ENCODE peak calls at places on chromosomes 4 and X, in seven cellular contexts. A is HepG2, H is breast epithelium, X is transverse colon, J is spleen, Y is HL-60, Q is HCT116. Z is an unnamed sample.

GRCh38 chr4:44652002-44652401 is 577 bp upstream of the YIPF7 start:
- DNase-seq in X (no peak), A (no peak), Q (no peak), Y (no peak), H (no peak), J (no peak), Z (no peak)

GRCh38 chr4:157706134-157706533 is 466.7 kb downstream of the GASK1B start:
- DNase-seq in X (no peak), Y (no peak), Q (no peak), J (no peak), A (no peak), H (no peak), Z (no peak)

GRCh38 chrX:48648299-48648698 is 35.3 kb upstream of the WAS start:
- DNase-seq in J (peak), Y (peak), Q (no peak), A (peak), H (no peak), X (peak), Z (no peak)

GRCh38 chr4:156476359-156476758 is 495.2 kb downstream of the PDGFC start:
- DNase-seq in Q (peak), J (no peak), A (peak), Y (no peak), H (no peak), X (no peak), Z (no peak)

GRCh38 chrX:21666679-21667078 is 8.5 kb upstream of the KLHL34 start:
- DNase-seq in J (no peak), A (no peak), Q (no peak), H (no peak), Y (no peak), X (no peak), Z (no peak)

GRCh38 chr4:17605236-17605635 is 9.2 kb upstream of the MED28 start:
- DNase-seq in X (no peak), Y (no peak), H (no peak), A (no peak), J (no peak), Q (no peak), Z (no peak)

GRCh38 chrX:109886122-109886761 is 116.7 kb upstream of the TMEM164 start:
- DNase-seq in X (peak), J (no peak), H (no peak), Y (peak), A (peak), Q (peak), Z (no peak)

GRCh38 chrX:47217121-47217851 is 1.2 kb upstream of the CDK16 start:
- DNase-seq in A (peak), Y (no peak), H (peak), X (no peak), J (peak), Q (no peak), Z (no peak)

GRCh38 chr4:100796333-100796732 is 278.5 kb upstream of the EMCN start:
- DNase-seq in A (no peak), X (no peak), H (no peak), Q (no peak), Y (no peak), J (no peak), Z (no peak)

GRCh38 chrX:71911023-71911730 is 532 bp downstream of the NHSL2 start:
- DNase-seq in H (no peak), J (no peak), X (peak), A (no peak), Y (no peak), Q (no peak), Z (no peak)

GRCh38 chr4:138643827-138644226 is 371.8 kb upstream of the NOCT start:
- DNase-seq in J (no peak), Q (no peak), A (no peak), Y (no peak), H (no peak), X (no peak), Z (no peak)

GRCh38 chr4:17941731-17942130 is 79.8 kb downstream of the LCORL start:
- DNase-seq in Y (no peak), Q (no peak), J (no peak), H (no peak), A (no peak), X (no peak), Z (no peak)

GRCh38 chrX:567891-568290 is 62.7 kb upstream of the SHOX start:
- DNase-seq in H (no peak), Q (no peak), J (no peak), X (no peak), A (no peak), Y (no peak), Z (no peak)

GRCh38 chr4:41406051-41406516 is 131.9 kb upstream of the LIMCH1 start:
- DNase-seq in H (no peak), X (no peak), Y (no peak), A (no peak), Q (no peak), J (no peak), Z (no peak)

GRCh38 chrX:22527302-22527701 is 254.6 kb downstream of the CBLL2 start:
- DNase-seq in A (no peak), H (no peak), Y (no peak), Q (no peak), X (no peak), J (no peak), Z (no peak)

GRCh38 chr4:157221895-157222763 is 1.6 kb downstream of the GRIA2 start:
- DNase-seq in H (no peak), X (no peak), J (peak), Q (no peak), Y (no peak), A (no peak), Z (no peak)

GRCh38 chr4:38266616-38267015 is 306.4 kb downstream of the PTTG2 start:
- DNase-seq in Y (no peak), J (no peak), Q (peak), H (no peak), X (peak), A (peak), Z (no peak)

GRCh38 chr4:149961876-149962597 is 116.2 kb upstream of the DCLK2 start:
- DNase-seq in H (no peak), A (no peak), Y (no peak), J (no peak), X (no peak), Q (no peak), Z (no peak)

GRCh38 chr4:78774395-78774794 is 1.8 kb upstream of the BMP2K start:
- DNase-seq in X (no peak), J (no peak), A (no peak), H (no peak), Y (no peak), Q (no peak), Z (no peak)

DNA sequence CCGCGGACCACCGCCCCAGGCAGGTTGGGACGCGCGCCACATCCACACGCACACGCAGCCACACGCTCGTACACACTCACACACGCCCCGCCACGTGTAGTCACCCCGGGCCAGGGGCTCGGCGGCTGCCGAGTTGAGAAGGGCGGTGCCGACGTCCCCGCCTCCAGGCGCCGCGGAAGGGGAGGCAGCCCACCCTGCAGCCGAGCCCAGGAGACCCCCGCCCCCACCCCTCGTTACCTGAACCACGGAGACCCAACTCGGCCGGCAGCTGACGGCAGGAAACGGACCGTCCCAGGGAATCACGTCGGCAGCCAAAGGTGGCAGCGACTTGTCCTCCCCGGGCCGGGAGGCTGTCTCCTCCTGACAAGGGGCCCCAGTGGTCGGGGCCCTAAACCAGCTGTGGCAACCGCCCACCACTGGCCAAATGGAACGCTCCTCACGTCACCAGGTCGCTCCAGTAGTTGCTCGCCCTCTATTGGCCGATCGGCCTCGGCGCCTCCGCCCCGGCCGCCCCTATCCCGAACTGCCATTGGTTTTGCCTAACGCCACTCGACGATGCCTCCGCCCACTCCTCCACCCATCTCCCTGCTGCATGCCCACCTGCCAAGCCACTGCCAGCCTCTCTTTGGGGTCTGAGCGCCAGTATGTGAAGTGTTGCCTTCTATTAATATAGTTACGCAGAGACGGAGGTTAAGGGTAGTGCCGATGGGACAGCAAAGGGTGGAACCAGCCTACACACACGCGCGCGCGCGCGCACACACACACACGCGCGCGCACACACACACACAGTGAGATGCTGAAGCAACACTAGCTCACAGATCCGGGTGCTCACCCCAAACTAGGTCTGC is at the start of gene ZDHHC9:
- DNase-seq in Q (peak), Y (peak), X (peak), H (peak), J (peak), A (peak), Z (peak)
- TF ChIP-seq POLR2AphosphoS5 in Q (peak), Y (no peak), X (peak), H (no peak), J (peak), A (peak), Z (no peak)

DNA sequence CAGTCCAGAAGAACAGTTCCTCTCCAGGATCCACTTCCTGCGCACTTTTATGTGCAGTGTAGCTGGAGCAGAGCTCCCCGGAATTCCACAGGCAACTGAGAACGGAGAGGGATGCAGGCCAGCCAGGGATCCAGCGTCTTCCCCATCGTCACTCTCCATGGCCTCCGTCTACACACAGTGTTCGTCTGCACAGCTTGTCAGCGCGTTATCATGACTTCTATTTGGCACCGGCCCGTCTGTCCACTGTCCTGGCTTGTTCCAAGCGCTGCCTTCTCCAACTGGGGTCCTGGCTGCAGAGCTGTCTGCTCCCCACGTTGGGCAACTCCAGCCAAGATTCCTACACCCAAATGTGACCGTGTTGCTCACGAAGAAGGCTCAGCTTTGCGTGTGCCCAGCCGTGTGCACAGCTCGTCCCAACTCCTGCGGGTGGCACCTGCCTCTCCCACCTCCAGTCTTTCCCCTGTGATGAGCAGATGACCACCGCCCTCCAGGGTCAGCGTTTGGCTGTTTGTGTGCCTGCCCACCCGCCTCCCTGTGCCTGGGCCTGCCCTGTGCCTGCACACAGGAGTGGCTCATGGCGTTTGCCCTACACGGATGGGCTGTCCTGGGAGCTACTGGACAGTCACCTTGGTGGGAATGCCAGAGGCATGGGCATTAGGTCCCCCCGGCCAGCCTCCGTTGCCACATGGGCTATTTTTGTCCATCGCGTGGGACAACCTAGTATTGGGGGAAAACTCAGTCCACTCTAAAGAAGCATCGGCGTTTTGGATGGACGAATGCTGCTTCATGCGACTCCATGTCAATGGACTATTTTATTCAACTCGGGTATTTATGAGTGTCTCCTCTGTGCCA is 2.2 kb upstream of the CTBP1 start:
- DNase-seq in X (no peak), A (no peak), H (no peak), Y (no peak), Q (no peak), J (peak), Z (peak)
- H3K4me3 ChIP-seq in X (no peak), A (no peak), H (no peak), Y (no peak), Q (no peak), J (no peak), Z (peak)

GRCh38 chr4:25159837-25160713 is at the start of gene SEPSECS:
- DNase-seq in Q (peak), Y (peak), A (peak), J (peak), X (peak), H (peak), Z (peak)
- TF ChIP-seq POLR2AphosphoS5 in Q (peak), Y (peak), A (peak), J (peak), X (no peak), H (peak), Z (peak)

GRCh38 chr4:2254665-2255500 is 7.0 kb downstream of the MXD4 start:
- DNase-seq in Y (no peak), Q (no peak), X (no peak), A (no peak), J (peak), H (peak), Z (peak)

GRCh38 chr4:2256156-2256731 is 5.7 kb downstream of the MXD4 start:
- DNase-seq in Y (no peak), J (peak), A (no peak), Q (no peak), H (peak), X (peak), Z (peak)

GRCh38 chr4:2256781-2257191 is 5.1 kb downstream of the MXD4 start:
- DNase-seq in Q (no peak), J (peak), H (peak), A (no peak), Y (no peak), X (peak), Z (peak)

GRCh38 chr4:2257361-2258001 is 4.4 kb downstream of the MXD4 start:
- DNase-seq in X (peak), J (peak), Y (no peak), H (peak), A (no peak), Q (no peak), Z (peak)

DNA sequence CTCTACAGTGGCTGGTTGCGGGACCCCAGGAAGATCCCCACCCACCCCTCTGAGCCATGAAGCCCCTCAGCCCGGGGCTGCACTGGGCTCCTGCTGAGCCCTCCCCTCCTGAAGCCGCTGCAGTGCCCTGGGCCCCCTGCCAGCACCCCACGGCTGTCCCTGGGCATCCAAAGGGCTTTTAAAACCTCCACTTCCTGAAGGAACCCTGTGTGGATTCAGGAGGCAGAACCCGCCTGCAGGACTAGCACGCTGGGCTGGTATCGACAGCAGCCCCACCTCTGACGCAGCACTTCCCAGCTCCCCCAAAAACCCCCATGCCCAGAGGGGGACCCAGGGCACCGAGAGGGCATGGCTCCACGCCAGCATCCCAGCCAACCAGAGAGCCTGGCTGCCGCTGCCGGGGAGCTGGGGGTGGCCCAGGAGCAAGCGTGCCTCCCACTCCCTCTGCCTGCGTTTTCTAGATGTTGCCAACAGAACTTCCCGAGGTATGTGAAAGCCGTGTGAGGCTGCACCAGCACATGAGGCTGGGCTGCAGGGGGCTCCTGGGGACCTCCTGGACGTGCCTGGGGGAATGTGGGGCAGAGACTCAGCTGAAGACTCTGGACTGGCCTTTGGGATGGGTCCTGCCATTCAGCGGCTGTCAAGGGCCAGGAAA is 6.3 kb downstream of the MXD4 start:
- DNase-seq in X (peak), H (peak), Y (no peak), J (peak), A (no peak), Q (no peak), Z (peak)
- H3K4me3 ChIP-seq in X (no peak), H (peak), Y (no peak), J (peak), A (no peak), Q (no peak), Z (no peak)

GRCh38 chrX:154525606-154526490 is 9.8 kb upstream of the FAM3A start:
- DNase-seq in Q (no peak), J (no peak), X (no peak), H (no peak), Y (no peak), A (no peak), Z (no peak)
- TF ChIP-seq POLR2AphosphoS5 in Q (no peak), J (no peak), X (no peak), H (no peak), Y (no peak), A (no peak), Z (no peak)

GRCh38 chr4:48033825-48034413 is 17.3 kb downstream of the NIPAL1 start:
- DNase-seq in H (no peak), A (peak), X (peak), Y (peak), J (no peak), Q (peak), Z (no peak)

GRCh38 chr4:48030470-48030869 is 13.9 kb downstream of the NIPAL1 start:
- DNase-seq in H (no peak), Q (no peak), X (no peak), J (no peak), Y (no peak), A (no peak), Z (no peak)

GRCh38 chr4:48032721-48033120 is 16.1 kb downstream of the NIPAL1 start:
- DNase-seq in J (no peak), A (peak), Y (no peak), Q (no peak), X (no peak), H (no peak), Z (no peak)

GRCh38 chr4:48028654-48029053 is 12.1 kb downstream of the NIPAL1 start:
- DNase-seq in X (no peak), Y (no peak), A (no peak), H (no peak), Q (no peak), J (no peak), Z (no peak)

GRCh38 chr4:48031802-48032525 is 15.4 kb downstream of the NIPAL1 start:
- DNase-seq in X (no peak), Q (no peak), J (no peak), A (no peak), H (no peak), Y (no peak), Z (no peak)
- H3K4me3 ChIP-seq in X (no peak), Q (no peak), J (no peak), A (no peak), H (no peak), Y (no peak), Z (no peak)

GRCh38 chr4:168848112-168848511 is 161.9 kb downstream of the CBR4 start:
- DNase-seq in J (no peak), A (peak), H (no peak), Q (no peak), Y (no peak), X (no peak), Z (no peak)
- TF ChIP-seq POLR2AphosphoS5 in J (no peak), A (no peak), H (no peak), Q (no peak), Y (no peak), X (no peak), Z (no peak)

GRCh38 chr4:102437111-102437510 is 64.0 kb upstream of the NFKB1 start:
- DNase-seq in J (no peak), X (no peak), Y (peak), A (no peak), H (no peak), Q (no peak), Z (no peak)

GRCh38 chr4:102439835-102440234 is 61.3 kb upstream of the NFKB1 start:
- DNase-seq in Q (no peak), Y (no peak), J (no peak), H (no peak), A (peak), X (no peak), Z (no peak)

GRCh38 chr4:102438396-102438795 is 62.8 kb upstream of the NFKB1 start:
- DNase-seq in J (no peak), A (no peak), Q (no peak), H (no peak), Y (no peak), X (no peak), Z (no peak)

GRCh38 chr4:102440498-102440897 is 60.7 kb upstream of the NFKB1 start:
- DNase-seq in X (no peak), Y (no peak), H (no peak), Q (no peak), J (no peak), A (no peak), Z (no peak)

GRCh38 chr4:102438873-102439614 is 62.1 kb upstream of the NFKB1 start:
- DNase-seq in A (peak), X (no peak), J (no peak), Y (no peak), Q (no peak), H (no peak), Z (no peak)
- H3K4me3 ChIP-seq in A (no peak), X (no peak), J (no peak), Y (no peak), Q (no peak), H (no peak), Z (peak)

GRCh38 chr4:127634181-127634580 is 1.4 kb downstream of the INTU start:
- DNase-seq in A (no peak), Y (no peak), Q (no peak), J (no peak), H (no peak), X (no peak), Z (no peak)

GRCh38 chr4:127631420-127631819 is 1.3 kb upstream of the INTU start:
- DNase-seq in Y (no peak), Q (no peak), J (no peak), H (no peak), A (no peak), X (no peak), Z (no peak)

GRCh38 chr4:127630152-127630551 is 2.6 kb upstream of the INTU start:
- DNase-seq in X (no peak), J (no peak), H (no peak), A (no peak), Y (no peak), Q (no peak), Z (no peak)

DNA sequence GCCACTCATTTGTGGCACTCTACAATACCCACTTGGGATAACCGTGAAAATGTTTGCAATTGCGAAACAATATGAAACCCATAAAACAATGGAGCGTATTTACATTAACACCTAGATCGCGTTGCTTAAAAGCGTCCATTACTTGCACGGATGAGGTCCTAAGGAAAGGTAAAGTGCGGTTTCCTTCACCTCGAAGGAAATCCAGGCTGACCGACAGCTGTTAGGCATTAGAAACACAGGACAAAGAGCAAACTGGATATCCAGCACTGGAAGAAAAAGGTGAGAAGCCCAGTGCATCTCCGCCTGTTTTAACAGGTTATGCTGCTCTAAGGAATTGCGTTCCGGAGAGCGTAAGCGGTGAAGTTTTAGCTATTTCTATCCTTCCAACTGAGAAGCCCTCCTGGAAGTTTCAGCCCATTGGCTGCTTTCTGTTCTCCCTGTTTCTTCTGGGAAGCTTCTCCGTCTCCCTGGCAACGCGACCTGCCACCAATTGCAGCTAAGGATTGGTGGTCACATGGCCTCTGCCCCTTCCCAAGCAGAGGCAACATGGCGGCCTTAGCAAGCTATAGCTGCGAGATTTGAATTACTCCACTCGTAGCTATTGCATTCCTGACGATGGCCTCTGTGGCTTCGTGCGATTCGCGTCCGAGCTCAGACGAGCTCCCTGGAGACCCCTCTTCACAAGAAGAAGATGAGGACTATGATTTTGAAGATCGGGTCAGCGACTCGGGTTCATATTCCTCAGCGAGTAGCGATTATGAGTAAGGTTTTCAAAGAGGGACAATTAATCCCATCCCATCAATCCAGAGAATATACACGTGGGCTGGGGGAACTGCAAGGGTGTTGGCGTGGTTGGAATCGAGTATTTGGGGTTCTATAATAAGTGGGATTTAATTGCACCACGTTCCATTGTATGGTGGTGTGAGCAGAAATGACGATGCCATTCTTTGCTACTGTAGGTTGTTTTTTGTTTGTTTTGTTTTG is at the start of gene INTU:
- DNase-seq in Y (peak), J (peak), Q (peak), A (peak), X (peak), H (peak), Z (peak)
- TF ChIP-seq POLR2AphosphoS5 in Y (peak), J (no peak), Q (peak), A (peak), X (peak), H (peak), Z (no peak)